ENCODE peak calls at places on chromosomes 2 and 18, in ten cellular contexts. H is skeletal muscle cell; W is amniotic stem cell; Z is endodermal cell; X is neural crest cell; D is fibroblast of lung; K is CD8-positive, alpha-beta memory T cell; Y is Right ventricle myocardium superior; S is ovary; T is GM12892. P is an unnamed sample.

GRCh38 chr2:240232264-240232915 is 91.9 kb upstream of the OTOS start:
- DNase-seq in X (no peak), K (no peak), Y (no peak), H (no peak), T (no peak), D (no peak), W (no peak), S (no peak), Z (no peak), P (no peak)

GRCh38 chr2:241637233-241638062 is at the start of gene ATG4B:
- DNase-seq in X (peak; percentile 77), W (peak; percentile 56), H (peak; percentile 59), D (peak; percentile 88), Y (peak; percentile 92), S (peak; percentile 91), Z (peak; percentile 92), K (peak; percentile 65), T (peak; percentile 88), P (peak; percentile 83)

GRCh38 chr18:62512532-62512931 is 10.3 kb upstream of the ZCCHC2 start:
- DNase-seq in H (no peak), D (no peak), Z (no peak), Y (no peak), T (no peak), X (no peak), K (no peak), S (no peak), W (no peak), P (no peak)

GRCh38 chr2:164504253-164504652 is 117.0 kb downstream of the GRB14 start:
- DNase-seq in T (no peak), W (no peak), Y (no peak), H (no peak), D (no peak), Z (peak; percentile 90), S (no peak), X (no peak), K (no peak), P (no peak)

GRCh38 chr2:200618590-200619021 is 32.8 kb downstream of the AOX1 start:
- DNase-seq in K (no peak), S (no peak), X (no peak), H (peak; percentile 43), W (no peak), Y (no peak), T (no peak), Z (no peak), D (peak; percentile 89), P (no peak)

GRCh38 chr2:166410828-166411472 is 35.2 kb upstream of the SCN9A start:
- DNase-seq in Y (no peak), T (no peak), W (peak; percentile 56), H (peak; percentile 92), S (no peak), Z (no peak), D (peak; percentile 87), X (no peak), K (no peak), P (no peak)

GRCh38 chr2:176814740-176815367 is 397.7 kb upstream of the HNRNPA3 start:
- DNase-seq in W (peak; percentile 3), K (no peak), Y (no peak), X (no peak), D (peak; percentile 41), Z (no peak), S (no peak), T (no peak), H (no peak), P (peak; percentile 23)

GRCh38 chr2:209076151-209076550 is 347.7 kb upstream of the MAP2 start:
- DNase-seq in D (no peak), K (no peak), S (no peak), H (no peak), W (no peak), Z (no peak), T (no peak), Y (no peak), X (no peak), P (no peak)

GRCh38 chr2:31235504-31235902 is 1.6 kb downstream of the EHD3 start:
- DNase-seq in K (no peak), H (peak; percentile 73), T (no peak), Y (no peak), S (no peak), W (peak; percentile 54), Z (no peak), X (no peak), D (peak; percentile 92), P (no peak)

GRCh38 chr18:31354990-31355389 is 21.6 kb upstream of the DSG4 start:
- DNase-seq in W (no peak), Z (no peak), K (no peak), Y (no peak), T (no peak), S (no peak), X (no peak), D (no peak), H (no peak), P (no peak)

GRCh38 chr2:26627350-26628105 is 13.6 kb downstream of the CIB4 start:
- DNase-seq in Y (no peak), D (no peak), S (peak; percentile 18), H (no peak), K (no peak), X (no peak), W (no peak), Z (peak; percentile 32), T (no peak), P (no peak)

GRCh38 chr18:29285471-29285870 is 1108.5 kb upstream of the CDH2 start:
- DNase-seq in W (no peak), Z (no peak), X (no peak), S (no peak), T (no peak), H (no peak), Y (no peak), K (no peak), D (no peak), P (no peak)

GRCh38 chr18:74672371-74672770 is 74.7 kb downstream of the ZNF407 start:
- DNase-seq in S (no peak), T (no peak), W (no peak), K (no peak), D (no peak), X (no peak), Z (no peak), Y (no peak), H (no peak), P (no peak)

GRCh38 chr2:11454824-11455223 is 11.1 kb downstream of the E2F6 start:
- DNase-seq in Z (no peak), S (no peak), D (no peak), W (no peak), H (no peak), T (no peak), X (no peak), Y (no peak), K (no peak), P (no peak)

GRCh38 chr2:157743051-157743450 is 114.4 kb upstream of the ACVR1C start:
- DNase-seq in K (no peak), T (no peak), Z (no peak), X (no peak), W (no peak), S (no peak), Y (no peak), H (no peak), D (no peak), P (no peak)

GRCh38 chr2:132998221-132998620 is 328.2 kb upstream of the LYPD1 start:
- DNase-seq in H (no peak), S (no peak), D (no peak), Y (no peak), X (no peak), W (no peak), K (no peak), T (no peak), Z (no peak), P (no peak)

GRCh38 chr2:151302879-151303278 is 13.4 kb upstream of the NMI start:
- DNase-seq in D (peak; percentile 90), X (no peak), T (no peak), K (no peak), W (no peak), Z (no peak), H (peak; percentile 30), Y (no peak), S (no peak), P (no peak)

P was measured in GM18507.